ENCODE peak calls at places on chromosomes 1 and 21, in six cellular contexts. X is type B pancreatic cell; N is stimulated activated CD8-positive, alpha-beta memory T cell treated with anti-CD3 and anti-CD28 coated beads, Interleukin-2, amount 100 ng/mL, for 48 hours; H is activated CD8-positive, alpha-beta memory T cell treated with anti-CD3 and anti-CD28 coated beads for 48 hours; Y is activated CD4-positive, CD25-positive, alpha-beta regulatory T cell; W is GM23338. B is an unnamed sample.

GRCh38 chr21:41627428-41627827 is 119.5 kb upstream of the TMPRSS2 start:
- DNase-seq in X (no peak), N (no peak), H (no peak), Y (no peak), W (no peak), B (no peak)

GRCh38 chr21:34983680-34984086 is 65.4 kb downstream of the RUNX1 start:
- DNase-seq in X (no peak), N (peak; percentile 56), H (no peak), Y (peak; percentile 29), W (no peak), B (peak; percentile 12)

GRCh38 chr1:15625224-15625917 is 8.1 kb downstream of the DDI2 start:
- DNase-seq in X (no peak), N (no peak), H (no peak), Y (no peak), W (no peak), B (no peak)

GRCh38 chr1:93715529-93716126 is 34.0 kb upstream of the BCAR3 start:
- DNase-seq in X (no peak), N (no peak), H (no peak), Y (no peak), W (no peak), B (peak; percentile 69)

GRCh38 chr1:179021873-179022272 is 3.8 kb upstream of the FAM20B start:
- DNase-seq in X (no peak), N (no peak), H (no peak), Y (no peak), W (no peak), B (no peak)

GRCh38 chr1:175015243-175015642 is 8.0 kb downstream of the MRPS14 start:
- DNase-seq in X (no peak), N (no peak), H (no peak), Y (no peak), W (no peak), B (no peak)

GRCh38 chr1:66271904-66272254 is 262.1 kb upstream of the SGIP1 start:
- DNase-seq in X (no peak), N (no peak), H (no peak), Y (no peak), W (no peak), B (no peak)

GRCh38 chr21:32412998-32413504 is 545 bp downstream of the EVA1C start:
- DNase-seq in X (no peak), N (no peak), H (no peak), Y (no peak), W (peak; percentile 63), B (no peak)

GRCh38 chr1:193462629-193463320 is 276.4 kb upstream of the B3GALT2 start:
- DNase-seq in X (no peak), N (no peak), H (no peak), Y (no peak), W (peak; percentile 45), B (no peak)

GRCh38 chr1:109595540-109595939 is 23.9 kb downstream of the GNAT2 start:
- DNase-seq in X (no peak), N (no peak), H (no peak), Y (no peak), W (no peak), B (no peak)

GRCh38 chr1:226308166-226308722 is 720 bp downstream of the LIN9 start:
- DNase-seq in X (no peak), N (no peak), H (peak; percentile 11), Y (no peak), W (peak; percentile 51), B (no peak)

GRCh38 chr1:231808990-231809389 is 182.4 kb downstream of the DISC1 start:
- DNase-seq in X (no peak), N (no peak), H (no peak), Y (no peak), W (no peak), B (no peak)

B was measured in GM06990.